ENCODE peak calls at places on chromosomes 12 and 14, in ten cellular contexts. E is tibial nerve, V is nephron progenitor cell, R is HFFc6, U is H1, T is body of pancreas, X is choroid plexus epithelial cell, G is BJ, A is GM10248, W is WTC11. C is an unnamed sample.

GRCh38 chr14:33941727-33942126 is 9.1 kb downstream of the EGLN3 start:
- DNase-seq in E (no peak), V (no peak), R (no peak), U (no peak), T (no peak), X (no peak), G (no peak), A (no peak), W (no peak), C (no peak)

GRCh38 chr12:46342562-46343033 is 30.0 kb downstream of the SLC38A2 start:
- DNase-seq in E (peak), V (peak), R (peak), U (no peak), T (peak), X (peak), G (no peak), A (no peak), W (peak), C (no peak)

GRCh38 chr14:100658514-100658886 is 68.2 kb upstream of the DLK1 start:
- DNase-seq in E (no peak), V (no peak), R (no peak), U (no peak), T (no peak), X (no peak), G (no peak), A (no peak), W (peak), C (no peak)

GRCh38 chr12:64675795-64676194 is 65.5 kb downstream of the RASSF3 start:
- DNase-seq in E (no peak), V (no peak), R (no peak), U (no peak), T (peak), X (no peak), G (no peak), A (no peak), W (no peak), C (no peak)

GRCh38 chr12:45203767-45204166 is 12.1 kb upstream of the ANO6 start:
- DNase-seq in E (no peak), V (no peak), R (no peak), U (no peak), T (no peak), X (peak), G (no peak), A (no peak), W (no peak), C (no peak)

GRCh38 chr14:69703047-69704046 is 63.6 kb upstream of the SRSF5 start:
- DNase-seq in E (no peak), V (no peak), R (no peak), U (no peak), T (no peak), X (no peak), G (no peak), A (no peak), W (no peak), C (no peak)

GRCh38 chr12:26471560-26471959 is 276.2 kb downstream of the SSPN start:
- DNase-seq in E (no peak), V (no peak), R (peak), U (no peak), T (peak), X (peak), G (no peak), A (peak), W (no peak), C (peak)

GRCh38 chr12:4607056-4607455 is 41.8 kb downstream of the AKAP3 start:
- DNase-seq in E (no peak), V (no peak), R (no peak), U (no peak), T (no peak), X (peak), G (no peak), A (no peak), W (no peak), C (no peak)

GRCh38 chr14:51453869-51454268 is 197.8 kb upstream of the FRMD6 start:
- DNase-seq in E (no peak), V (no peak), R (no peak), U (no peak), T (no peak), X (no peak), G (no peak), A (no peak), W (no peak), C (no peak)

GRCh38 chr12:54258286-54258685 is 21.6 kb downstream of the CBX5 start:
- DNase-seq in E (no peak), V (no peak), R (peak), U (no peak), T (no peak), X (peak), G (no peak), A (no peak), W (no peak), C (no peak)

GRCh38 chr14:89702151-89702936 is 252.2 kb downstream of the EFCAB11 start:
- DNase-seq in E (peak), V (no peak), R (peak), U (no peak), T (peak), X (peak), G (peak), A (no peak), W (no peak), C (no peak)

GRCh38 chr14:24965934-24966593 is 83.9 kb downstream of the STXBP6 start:
- DNase-seq in E (peak), V (no peak), R (peak), U (no peak), T (peak), X (peak), G (peak), A (no peak), W (no peak), C (no peak)

GRCh38 chr14:24268225-24268624 is 3.2 kb downstream of the RABGGTA start:
- DNase-seq in E (no peak), V (no peak), R (no peak), U (no peak), T (no peak), X (no peak), G (no peak), A (no peak), W (no peak), C (no peak)

GRCh38 chr14:36646664-36647416 is 14.8 kb upstream of the PAX9 start:
- DNase-seq in E (no peak), V (peak), R (no peak), U (no peak), T (no peak), X (no peak), G (no peak), A (peak), W (peak), C (peak)

GRCh38 chr12:24201258-24201970 is 251.9 kb upstream of the SOX5 start:
- DNase-seq in E (no peak), V (no peak), R (no peak), U (no peak), T (no peak), X (no peak), G (no peak), A (no peak), W (no peak), C (no peak)

GRCh38 chr14:63192085-63192484 is 12.2 kb upstream of the RHOJ start:
- DNase-seq in E (no peak), V (no peak), R (no peak), U (no peak), T (no peak), X (peak), G (no peak), A (no peak), W (no peak), C (no peak)
- TF ChIP-seq CTCF in E (no peak), V (no peak), R (no peak), U (no peak), T (no peak), X (no peak), G (no peak), A (no peak), W (no peak), C (no peak)

DNA sequence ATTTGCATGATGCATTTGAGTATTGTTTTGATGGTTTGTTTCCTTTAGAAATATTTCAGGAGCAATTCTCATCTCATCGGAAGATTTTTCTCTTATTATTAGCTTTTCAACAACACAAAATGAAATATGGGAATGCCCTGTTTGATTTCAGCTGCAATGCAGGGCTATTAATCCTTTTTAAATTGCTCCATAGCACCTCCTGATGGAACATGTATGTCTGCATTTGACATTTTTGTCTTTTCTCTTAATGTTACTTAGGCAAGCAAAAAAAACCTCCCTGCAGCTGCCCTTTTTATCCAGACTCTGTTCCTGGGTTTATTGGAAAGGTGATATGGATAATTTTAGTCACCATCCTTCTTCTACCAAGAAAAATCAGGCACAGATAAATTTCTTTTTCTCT is 895.8 kb downstream of the RPS29 start:
- DNase-seq in E (no peak), V (no peak), R (no peak), U (no peak), T (no peak), X (peak), G (no peak), A (no peak), W (no peak), C (no peak)
- TF ChIP-seq CTCF in E (no peak), V (peak), R (peak), U (peak), T (no peak), X (no peak), G (no peak), A (no peak), W (no peak), C (peak)

GRCh38 chr12:57627504-57628279 is 5.3 kb downstream of the B4GALNT1 start:
- DNase-seq in E (peak), V (peak), R (no peak), U (no peak), T (no peak), X (no peak), G (no peak), A (no peak), W (peak), C (no peak)
- TF ChIP-seq CTCF in E (no peak), V (no peak), R (peak), U (peak), T (no peak), X (peak), G (peak), A (peak), W (no peak), C (no peak)

DNA sequence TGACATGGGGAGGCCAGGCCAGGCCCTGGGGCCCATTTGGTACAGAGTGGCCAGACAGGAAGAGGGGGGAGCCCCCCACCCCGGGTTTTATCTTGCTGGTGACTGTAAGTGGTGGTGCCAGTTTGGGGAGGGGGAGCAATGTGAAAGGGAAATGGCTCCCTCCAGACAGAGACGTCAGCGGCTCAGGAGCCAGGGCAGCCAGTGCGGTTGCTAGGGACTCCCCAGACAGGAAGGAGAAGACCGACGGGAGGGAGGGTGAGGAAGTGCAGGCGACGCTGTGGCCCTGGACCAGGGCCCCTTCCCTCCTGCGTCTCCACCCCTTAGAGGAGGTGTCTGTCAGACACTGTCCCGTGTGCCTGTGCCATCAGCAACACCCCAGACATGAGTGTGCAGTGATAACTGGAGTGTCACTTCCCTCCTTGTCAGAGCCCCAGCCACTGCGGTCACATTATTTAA is 7.0 kb downstream of the VASH1 start:
- DNase-seq in E (peak), V (no peak), R (no peak), U (no peak), T (peak), X (peak), G (no peak), A (peak), W (peak), C (peak)
- TF ChIP-seq CTCF in E (no peak), V (no peak), R (no peak), U (no peak), T (no peak), X (no peak), G (no peak), A (no peak), W (no peak), C (no peak)

DNA sequence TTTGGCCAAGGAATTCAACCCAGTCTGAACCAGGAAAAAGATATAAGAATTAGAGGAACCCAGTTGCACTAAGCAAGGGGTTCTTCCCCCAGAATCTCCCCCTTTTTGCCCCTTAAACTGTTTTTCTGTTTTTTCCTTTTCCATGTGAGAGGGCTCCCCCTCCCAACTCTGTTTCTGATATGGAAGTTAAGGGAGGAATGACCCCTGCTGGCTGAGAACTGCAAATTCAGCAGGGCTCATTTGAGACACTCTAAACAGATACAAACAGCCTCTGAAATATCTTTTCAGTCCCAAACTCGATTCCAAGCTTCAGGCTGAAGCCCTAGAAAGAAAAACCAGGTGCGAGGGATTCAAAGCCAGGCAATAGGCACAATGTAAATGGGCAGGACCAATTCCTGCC is 132.7 kb downstream of the SLC41A2 start:
- DNase-seq in E (no peak), V (no peak), R (no peak), U (no peak), T (no peak), X (peak), G (no peak), A (no peak), W (peak), C (no peak)
- TF ChIP-seq CTCF in E (no peak), V (no peak), R (peak), U (peak), T (no peak), X (peak), G (peak), A (no peak), W (no peak), C (no peak)

GRCh38 chr14:72864712-72865365 is 29.1 kb downstream of the DPF3 start:
- DNase-seq in E (no peak), V (no peak), R (no peak), U (no peak), T (no peak), X (no peak), G (no peak), A (no peak), W (no peak), C (no peak)

GRCh38 chr14:72868500-72868899 is 25.4 kb downstream of the DPF3 start:
- DNase-seq in E (no peak), V (no peak), R (no peak), U (no peak), T (no peak), X (no peak), G (no peak), A (no peak), W (no peak), C (no peak)

GRCh38 chr14:72863216-72864006 is 30.5 kb downstream of the DPF3 start:
- DNase-seq in E (no peak), V (no peak), R (no peak), U (no peak), T (no peak), X (no peak), G (no peak), A (peak), W (no peak), C (peak)
- TF ChIP-seq CTCF in E (no peak), V (no peak), R (no peak), U (no peak), T (no peak), X (no peak), G (no peak), A (peak), W (no peak), C (no peak)

GRCh38 chr14:54902143-54902520 is 494 bp downstream of the GCH1 start:
- DNase-seq in E (peak), V (peak), R (no peak), U (peak), T (peak), X (peak), G (no peak), A (peak), W (peak), C (peak)
- TF ChIP-seq CTCF in E (no peak), V (no peak), R (no peak), U (no peak), T (no peak), X (peak), G (no peak), A (no peak), W (no peak), C (no peak)

DNA sequence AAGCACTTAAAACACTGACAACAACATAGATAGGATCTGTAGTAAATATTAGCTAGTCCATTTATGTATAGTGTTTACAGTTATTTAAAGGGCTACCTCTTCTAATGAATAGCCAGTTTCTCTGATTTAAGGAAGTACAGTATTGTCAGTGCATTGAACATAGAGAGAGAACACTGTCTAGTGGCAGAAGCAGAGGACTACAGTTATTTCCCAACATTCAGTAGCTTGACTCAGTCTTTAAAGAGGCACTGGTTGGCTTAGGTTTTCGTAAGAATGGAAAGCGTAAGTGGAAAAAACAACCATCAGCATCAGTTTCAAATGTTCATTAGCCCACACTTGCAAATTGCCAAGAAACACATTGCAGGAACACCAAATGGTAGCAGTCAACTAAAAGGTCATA is 125.0 kb upstream of the HMGA2 start:
- DNase-seq in E (no peak), V (no peak), R (peak), U (no peak), T (no peak), X (peak), G (no peak), A (no peak), W (no peak), C (no peak)
- TF ChIP-seq CTCF in E (no peak), V (no peak), R (peak), U (no peak), T (peak), X (peak), G (peak), A (no peak), W (no peak), C (no peak)

C was measured in GM13977.